ENCODE peak calls at places on chromosomes 2 and 18, in five cellular contexts. S, J, E, V and O are unnamed samples.

GRCh38 chr2:84924173-84925106 is 19.0 kb downstream of the TMSB10 start:
- DNase-seq in S (no peak), J (no peak), E (peak), V (peak), O (peak)

GRCh38 chr2:75569546-75569945 is 8.8 kb upstream of the EVA1A start:
- DNase-seq in S (no peak), J (no peak), E (no peak), V (no peak), O (no peak)

GRCh38 chr18:60044290-60045006 is 144.7 kb downstream of the PMAIP1 start:
- DNase-seq in S (no peak), J (no peak), E (peak), V (no peak), O (no peak)

GRCh38 chr2:194550702-194551101 is 1106.3 kb upstream of the SLC39A10 start:
- DNase-seq in S (no peak), J (no peak), E (no peak), V (no peak), O (no peak)

GRCh38 chr2:127695491-127696472 is 5.5 kb upstream of the SFT2D3 start:
- DNase-seq in S (no peak), J (peak), E (peak), V (peak), O (peak)

GRCh38 chr2:42196403-42197267 is 27.5 kb downstream of the EML4 start:
- DNase-seq in S (no peak), J (no peak), E (peak), V (peak), O (peak)

GRCh38 chr2:132640116-132640515 is 29.9 kb downstream of the LYPD1 start:
- DNase-seq in S (no peak), J (no peak), E (no peak), V (no peak), O (no peak)

GRCh38 chr2:13015941-13016340 is 299.2 kb downstream of the TRIB2 start:
- DNase-seq in S (no peak), J (no peak), E (no peak), V (no peak), O (no peak)

GRCh38 chr18:13258792-13259385 is 40.3 kb downstream of the LDLRAD4 start:
- DNase-seq in S (no peak), J (no peak), E (no peak), V (no peak), O (no peak)
- TF ChIP-seq CTCF in S (no peak), J (no peak), E (no peak), V (no peak), O (no peak)

GRCh38 chr2:64363848-64364247 is 90.1 kb upstream of the LGALSL start:
- DNase-seq in S (no peak), J (no peak), E (no peak), V (no peak), O (no peak)

GRCh38 chr2:64367868-64368267 is 86.1 kb upstream of the LGALSL start:
- DNase-seq in S (no peak), J (no peak), E (no peak), V (no peak), O (no peak)

GRCh38 chr2:64371727-64372126 is 82.2 kb upstream of the LGALSL start:
- DNase-seq in S (no peak), J (no peak), E (no peak), V (no peak), O (peak)

GRCh38 chr2:64369706-64370105 is 84.3 kb upstream of the LGALSL start:
- DNase-seq in S (no peak), J (no peak), E (no peak), V (no peak), O (no peak)

GRCh38 chr2:64367444-64367843 is 86.5 kb upstream of the LGALSL start:
- DNase-seq in S (no peak), J (no peak), E (no peak), V (no peak), O (no peak)
- TF ChIP-seq CTCF in S (no peak), J (no peak), E (no peak), V (no peak), O (no peak)

GRCh38 chr2:101675512-101675911 is 22.0 kb upstream of the MAP4K4 start:
- DNase-seq in S (no peak), J (no peak), E (no peak), V (no peak), O (no peak)

GRCh38 chr2:101677657-101678056 is 19.9 kb upstream of the MAP4K4 start:
- DNase-seq in S (no peak), J (no peak), E (no peak), V (peak), O (no peak)

GRCh38 chr2:101678379-101678778 is 19.1 kb upstream of the MAP4K4 start:
- DNase-seq in S (no peak), J (no peak), E (no peak), V (no peak), O (no peak)

GRCh38 chr2:101679801-101680487 is 17.6 kb upstream of the MAP4K4 start:
- DNase-seq in S (no peak), J (no peak), E (no peak), V (no peak), O (no peak)

GRCh38 chr2:101679037-101679726 is 18.3 kb upstream of the MAP4K4 start:
- DNase-seq in S (no peak), J (no peak), E (peak), V (peak), O (no peak)
- TF ChIP-seq CTCF in S (no peak), J (no peak), E (no peak), V (no peak), O (no peak)

DNA sequence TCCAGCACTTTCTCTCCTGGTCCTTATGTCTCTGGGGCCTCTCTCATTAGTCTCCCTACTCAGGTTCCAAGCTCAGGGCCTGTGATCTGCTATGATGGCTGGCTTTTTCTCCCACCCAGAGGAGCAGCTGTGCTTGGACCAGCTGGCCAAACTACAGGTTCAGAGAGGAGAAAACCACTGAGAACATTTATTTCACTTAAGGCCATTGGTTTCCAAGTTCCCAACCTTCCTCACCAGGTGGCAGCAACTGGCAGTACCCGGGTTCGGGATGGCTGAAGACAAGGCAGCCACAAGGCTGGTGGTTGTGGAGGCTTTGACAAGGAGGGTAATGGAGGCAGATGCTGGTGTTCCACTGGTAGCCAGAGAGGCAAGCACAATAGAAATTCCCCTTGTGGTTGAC is 29.9 kb upstream of the SELENOI start:
- DNase-seq in S (no peak), J (no peak), E (no peak), V (peak), O (peak)
- TF ChIP-seq CTCF in S (peak), J (no peak), E (peak), V (peak), O (peak)

GRCh38 chr2:99153921-99154604 is 679 bp downstream of the TSGA10 start:
- DNase-seq in S (no peak), J (no peak), E (no peak), V (no peak), O (no peak)
- TF ChIP-seq CTCF in S (no peak), J (no peak), E (no peak), V (no peak), O (no peak)